ENCODE peak calls at places on chromosomes 3 and 15, in six cellular contexts. H is ELR, K is neural crest cell, G is Right ventricle myocardium superior, R is NCI-H2107, F is posterior cingulate gyrus. O is an unnamed sample.

GRCh38 chr3:195060531-195061385 is 210.2 kb downstream of the XXYLT1 start:
- DNase-seq in H (no peak), K (no peak), G (peak; percentile 62), R (no peak), F (no peak), O (no peak)

GRCh38 chr15:74839526-74840395 is 3.2 kb downstream of the ULK3 start:
- DNase-seq in H (no peak), K (no peak), G (no peak), R (no peak), F (no peak), O (no peak)

GRCh38 chr3:114983248-114983647 is 163.8 kb downstream of the ZBTB20 start:
- DNase-seq in H (no peak), K (no peak), G (no peak), R (no peak), F (no peak), O (no peak)

GRCh38 chr15:44340410-44340809 is 51.9 kb downstream of the GOLM2 start:
- DNase-seq in H (peak; percentile 86), K (no peak), G (no peak), R (no peak), F (no peak), O (no peak)

GRCh38 chr15:69931159-69931558 is 166.6 kb downstream of the TLE3 start:
- DNase-seq in H (no peak), K (no peak), G (no peak), R (no peak), F (no peak), O (no peak)

GRCh38 chr15:65213241-65213640 is 2.0 kb upstream of the CILP start:
- DNase-seq in H (no peak), K (no peak), G (no peak), R (no peak), F (no peak), O (no peak)

GRCh38 chr15:95446854-95447253 is 883.6 kb upstream of the NR2F2 start:
- DNase-seq in H (no peak), K (no peak), G (no peak), R (no peak), F (no peak), O (no peak)

GRCh38 chr3:134250717-134251220 is at the start of gene RYK:
- DNase-seq in H (peak; percentile 83), K (peak; percentile 80), G (peak; percentile 91), R (peak; percentile 60), F (peak; percentile 75), O (peak; percentile 80)

GRCh38 chr15:86483936-86484335 is 404.3 kb downstream of the AGBL1 start:
- DNase-seq in H (no peak), K (no peak), G (no peak), R (no peak), F (no peak), O (no peak)

GRCh38 chr3:128369881-128370642 is 96.6 kb downstream of the DNAJB8 start:
- DNase-seq in H (no peak), K (no peak), G (no peak), R (no peak), F (no peak), O (no peak)

GRCh38 chr15:89385596-89386242 is 51.1 kb upstream of the POLG start:
- DNase-seq in H (peak; percentile 39), K (no peak), G (no peak), R (no peak), F (no peak), O (no peak)

GRCh38 chr3:132606085-132606484 is 9.0 kb downstream of the ACKR4 start:
- DNase-seq in H (peak; percentile 63), K (no peak), G (no peak), R (no peak), F (no peak), O (no peak)

GRCh38 chr3:196055267-196055666 is 26.6 kb downstream of the TFRC start:
- DNase-seq in H (no peak), K (no peak), G (no peak), R (no peak), F (no peak), O (no peak)

GRCh38 chr3:179558742-179559364 is 3.9 kb upstream of the ACTL6A start:
- DNase-seq in H (peak; percentile 82), K (peak; percentile 58), G (peak; percentile 59), R (peak; percentile 68), F (peak; percentile 71), O (peak; percentile 34)

GRCh38 chr15:89329329-89330084 is 5.1 kb downstream of the POLG start:
- DNase-seq in H (no peak), K (no peak), G (no peak), R (no peak), F (no peak), O (no peak)

GRCh38 chr3:193301441-193301840 is 60.4 kb downstream of the PLAAT1 start:
- DNase-seq in H (peak; percentile 65), K (no peak), G (no peak), R (no peak), F (no peak), O (no peak)

GRCh38 chr3:34212671-34213070 is 414.2 kb downstream of the PDCD6IP start:
- DNase-seq in H (no peak), K (no peak), G (peak; percentile 47), R (no peak), F (no peak), O (no peak)

GRCh38 chr3:195701042-195701910 is 19.5 kb upstream of the MUC20 start:
- DNase-seq in H (no peak), K (no peak), G (no peak), R (no peak), F (no peak), O (no peak)

GRCh38 chr3:103494512-103494911 is 1059.7 kb downstream of the ZPLD1 start:
- DNase-seq in H (no peak), K (no peak), G (no peak), R (no peak), F (no peak), O (no peak)

GRCh38 chr15:31214158-31214863 is 112.3 kb upstream of the KLF13 start:
- DNase-seq in H (no peak), K (no peak), G (no peak), R (no peak), F (no peak), O (no peak)

GRCh38 chr15:52803543-52804306 is 13.6 kb upstream of the ONECUT1 start:
- DNase-seq in H (no peak), K (no peak), G (peak; percentile 32), R (no peak), F (no peak), O (no peak)

GRCh38 chr3:184761120-184761841 is 49.4 kb upstream of the MAGEF1 start:
- DNase-seq in H (no peak), K (no peak), G (peak; percentile 66), R (no peak), F (no peak), O (no peak)

GRCh38 chr3:69368129-69368741 is 17.7 kb downstream of the FRMD4B start:
- DNase-seq in H (no peak), K (no peak), G (no peak), R (no peak), F (no peak), O (no peak)

GRCh38 chr3:162367443-162368132 is 871.0 kb downstream of the OTOL1 start:
- DNase-seq in H (no peak), K (no peak), G (no peak), R (no peak), F (no peak), O (no peak)

GRCh38 chr3:191066669-191067068 is 132.4 kb upstream of the OSTN start:
- DNase-seq in H (peak; percentile 92), K (no peak), G (no peak), R (no peak), F (no peak), O (no peak)

GRCh38 chr3:16060945-16061344 is 113.5 kb upstream of the GALNT15 start:
- DNase-seq in H (peak; percentile 89), K (no peak), G (peak; percentile 51), R (no peak), F (no peak), O (no peak)

GRCh38 chr3:133089906-133090305 is 51.7 kb downstream of the TMEM108 start:
- DNase-seq in H (no peak), K (no peak), G (no peak), R (no peak), F (no peak), O (no peak)

GRCh38 chr3:34106879-34107278 is 308.4 kb downstream of the PDCD6IP start:
- DNase-seq in H (peak; percentile 6), K (peak; percentile 48), G (no peak), R (peak; percentile 4), F (peak; percentile 24), O (peak; percentile 44)

GRCh38 chr3:61409638-61410037 is 151.7 kb upstream of the PTPRG start:
- DNase-seq in H (no peak), K (no peak), G (no peak), R (no peak), F (no peak), O (no peak)

O was measured in progenitor cell of endocrine pancreas.